ENCODE peak calls at places on chromosomes 5 and 9, in nine cellular contexts. V is WTC11; W is fibroblast of lung; C is cardiac fibroblast; S is activated CD8-positive, alpha-beta memory T cell treated with anti-CD3 and anti-CD28 coated beads, Interleukin-2, amount 50 U/mL, for 4 hours; L is CD4-positive, alpha-beta T cell; K is stimulated activated CD4-positive, alpha-beta T cell treated with anti-CD3 and anti-CD28 coated beads, Interleukin-12 subunit alpha, Interleukin-12 subunit beta, amount 100 ng/mL, for 24 hours; E is HEK293T; D is AG09309. X is an unnamed sample.

GRCh38 chr9:76438841-76439588 is 20.0 kb upstream of the GCNT1 start:
- DNase-seq in V (no peak), K (no peak), C (no peak), S (no peak), D (no peak), W (no peak), E (no peak), L (no peak), X (no peak)

GRCh38 chr9:137319976-137320551 is 18.0 kb upstream of the NRARP start:
- DNase-seq in K (no peak), E (no peak), W (no peak), D (no peak), S (no peak), V (no peak), C (no peak), L (no peak), X (no peak)

GRCh38 chr9:109440797-109441287 is 57.3 kb downstream of the PTPN3 start:
- DNase-seq in E (peak; percentile 79), V (peak; percentile 58), C (peak; percentile 88), L (peak; percentile 7), K (peak; percentile 36), W (peak; percentile 92), D (peak; percentile 74), S (peak; percentile 23), X (no peak)

GRCh38 chr9:91208837-91209236 is 152.9 kb downstream of the AUH start:
- DNase-seq in D (no peak), E (no peak), L (no peak), W (no peak), V (no peak), S (no peak), C (no peak), K (no peak), X (no peak)

GRCh38 chr9:100341889-100342288 is 10.9 kb downstream of the TEX10 start:
- DNase-seq in E (no peak), V (no peak), D (no peak), L (no peak), C (no peak), W (no peak), S (no peak), K (no peak), X (no peak)

GRCh38 chr5:167684251-167684650 is 607.2 kb upstream of the WWC1 start:
- DNase-seq in W (no peak), L (no peak), S (no peak), E (no peak), D (no peak), C (peak; percentile 15), K (no peak), V (no peak), X (no peak)

GRCh38 chr5:172102913-172103629 is 85.0 kb downstream of the STK10 start:
- DNase-seq in L (no peak), V (no peak), C (peak; percentile 97), W (peak; percentile 90), D (peak; percentile 87), S (no peak), K (no peak), E (no peak), X (no peak)

GRCh38 chr9:80707120-80707519 is 982.2 kb downstream of the TLE1 start:
- DNase-seq in V (no peak), C (peak; percentile 3), D (no peak), K (no peak), E (no peak), S (no peak), L (no peak), W (peak; percentile 17), X (no peak)

GRCh38 chr5:36145311-36145710 is 6.4 kb downstream of the LMBRD2 start:
- DNase-seq in C (no peak), E (no peak), S (no peak), K (no peak), L (no peak), W (no peak), V (no peak), D (no peak), X (no peak)

GRCh38 chr9:111153973-111154590 is 115.8 kb upstream of the LPAR1 start:
- DNase-seq in W (peak; percentile 75), S (no peak), E (no peak), L (no peak), D (no peak), V (no peak), C (no peak), K (no peak), X (no peak)